ENCODE peak calls at places on chromosomes 12 and 14, in six cellular contexts. J is coronary artery, W is AG10803, K is PC-3, F is GM13976, C is cardiac muscle cell. Q is an unnamed sample.

GRCh38 chr14:100025111-100025510 is 40.1 kb upstream of the EVL start:
- DNase-seq in J (no peak), W (peak), K (peak), F (peak), C (peak), Q (no peak)

GRCh38 chr12:57726151-57726883 is 12.2 kb downstream of the AGAP2 start:
- DNase-seq in J (no peak), W (peak), K (peak), F (peak), C (peak), Q (peak)

GRCh38 chr12:104790296-104791125 is 167.6 kb downstream of the SLC41A2 start:
- DNase-seq in J (no peak), W (no peak), K (peak), F (peak), C (peak), Q (no peak)

GRCh38 chr12:22406622-22407021 is 72.1 kb upstream of the ST8SIA1 start:
- DNase-seq in J (no peak), W (peak), K (peak), F (no peak), C (no peak), Q (no peak)

GRCh38 chr12:10113085-10113484 is 14.3 kb upstream of the CLEC1A start:
- DNase-seq in J (no peak), W (peak), K (peak), F (no peak), C (no peak), Q (no peak)

GRCh38 chr12:24851341-24851740 is 97.6 kb downstream of the BCAT1 start:
- DNase-seq in J (no peak), W (no peak), K (no peak), F (no peak), C (no peak), Q (no peak)

GRCh38 chr12:88802307-88802706 is 222.0 kb upstream of the KITLG start:
- DNase-seq in J (no peak), W (no peak), K (no peak), F (no peak), C (no peak), Q (no peak)

GRCh38 chr12:119448737-119449136 is 114.2 kb downstream of the CCDC60 start:
- DNase-seq in J (no peak), W (no peak), K (peak), F (no peak), C (no peak), Q (no peak)

GRCh38 chr12:120835657-120836056 is 68.5 kb downstream of the SPPL3 start:
- DNase-seq in J (no peak), W (peak), K (no peak), F (no peak), C (peak), Q (no peak)

GRCh38 chr12:121797937-121798801 is 4.7 kb upstream of the RHOF start:
- DNase-seq in J (no peak), W (no peak), K (peak), F (no peak), C (no peak), Q (no peak)

GRCh38 chr12:67475725-67476124 is 172.8 kb upstream of the DYRK2 start:
- DNase-seq in J (no peak), W (peak), K (no peak), F (no peak), C (no peak), Q (no peak)

GRCh38 chr14:33909380-33910084 is 41.3 kb downstream of the EGLN3 start:
- DNase-seq in J (no peak), W (no peak), K (no peak), F (no peak), C (no peak), Q (no peak)

GRCh38 chr12:50353404-50353803 is 43.0 kb downstream of the FAM186A start:
- DNase-seq in J (no peak), W (no peak), K (no peak), F (no peak), C (no peak), Q (no peak)

GRCh38 chr14:100669011-100669412 is 57.7 kb upstream of the DLK1 start:
- DNase-seq in J (no peak), W (no peak), K (no peak), F (no peak), C (no peak), Q (no peak)

GRCh38 chr14:20604291-20604690 is 13.1 kb upstream of the RNASE12 start:
- DNase-seq in J (no peak), W (no peak), K (no peak), F (no peak), C (no peak), Q (no peak)

GRCh38 chr14:20607617-20608016 is 16.4 kb upstream of the RNASE12 start:
- DNase-seq in J (no peak), W (no peak), K (no peak), F (no peak), C (no peak), Q (no peak)

GRCh38 chr14:20606902-20607242 is 15.7 kb upstream of the RNASE12 start:
- DNase-seq in J (no peak), W (no peak), K (no peak), F (no peak), C (no peak), Q (no peak)

GRCh38 chr14:20608383-20609095 is 17.4 kb upstream of the RNASE12 start:
- DNase-seq in J (no peak), W (no peak), K (no peak), F (no peak), C (no peak), Q (no peak)

GRCh38 chr14:20606190-20606901 is 15.2 kb upstream of the RNASE12 start:
- DNase-seq in J (no peak), W (peak), K (peak), F (peak), C (peak), Q (no peak)
- TF ChIP-seq CTCF in J (no peak), W (peak), K (peak), F (peak), C (peak), Q (peak)

GRCh38 chr14:67332468-67332867 is 27.1 kb downstream of the ATP6V1D start:
- DNase-seq in J (no peak), W (no peak), K (peak), F (no peak), C (no peak), Q (no peak)

GRCh38 chr14:67331368-67332125 is 28.1 kb downstream of the ATP6V1D start:
- DNase-seq in J (no peak), W (peak), K (peak), F (no peak), C (no peak), Q (no peak)

GRCh38 chr14:67335781-67336180 is 23.8 kb downstream of the ATP6V1D start:
- DNase-seq in J (no peak), W (no peak), K (peak), F (no peak), C (peak), Q (no peak)
- TF ChIP-seq CTCF in J (no peak), W (peak), K (peak), F (no peak), C (peak), Q (peak)

GRCh38 chr14:64841121-64841611 is 38.5 kb downstream of the SPTB start:
- DNase-seq in J (no peak), W (peak), K (peak), F (no peak), C (peak), Q (no peak)
- TF ChIP-seq CTCF in J (no peak), W (peak), K (peak), F (no peak), C (peak), Q (peak)

GRCh38 chr14:75170797-75171196 is 5.6 kb downstream of the TMED10 start:
- DNase-seq in J (no peak), W (no peak), K (no peak), F (no peak), C (no peak), Q (no peak)

GRCh38 chr14:75174066-75174465 is 2.3 kb downstream of the TMED10 start:
- DNase-seq in J (no peak), W (no peak), K (no peak), F (no peak), C (no peak), Q (no peak)

GRCh38 chr14:75181426-75182062 is 5.1 kb upstream of the TMED10 start:
- DNase-seq in J (no peak), W (no peak), K (no peak), F (no peak), C (no peak), Q (no peak)

GRCh38 chr14:75175677-75176141 is 703 bp downstream of the TMED10 start:
- DNase-seq in J (no peak), W (no peak), K (peak), F (no peak), C (no peak), Q (no peak)

DNA sequence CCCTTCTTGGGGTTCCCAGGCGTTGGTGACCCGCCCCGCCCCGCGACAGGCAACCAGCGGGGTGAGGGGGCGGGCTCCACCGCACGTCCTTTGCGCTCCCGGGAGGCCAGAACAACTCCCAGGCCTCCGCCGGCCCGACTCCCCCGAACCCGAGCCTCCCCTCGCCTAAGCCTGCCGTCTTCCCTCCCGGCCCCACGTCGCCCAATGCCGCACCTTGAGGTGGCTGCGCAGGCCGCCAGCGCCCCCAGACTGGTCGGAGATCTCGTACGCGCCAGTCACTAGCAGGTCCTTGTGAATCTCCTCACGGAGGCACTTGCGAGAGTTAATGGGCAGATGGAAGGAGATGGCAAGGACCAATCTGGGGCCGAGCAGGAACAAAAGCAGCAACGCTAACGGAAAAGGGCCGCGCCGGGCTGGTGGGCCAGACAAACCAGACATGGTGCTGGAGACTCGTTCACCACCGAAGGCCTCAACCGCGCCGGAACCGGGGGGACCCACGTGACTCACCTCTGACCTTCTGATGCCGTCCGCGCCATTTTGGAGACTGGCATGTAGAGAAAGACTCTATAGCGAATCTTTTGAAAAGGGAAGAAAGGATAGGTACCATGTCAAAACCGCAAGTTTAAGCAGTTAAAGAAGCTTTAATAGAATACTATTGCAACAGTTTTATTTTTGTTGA is at the start of gene TMED10:
- DNase-seq in J (peak), W (peak), K (no peak), F (peak), C (peak), Q (peak)
- TF ChIP-seq CTCF in J (no peak), W (no peak), K (no peak), F (no peak), C (no peak), Q (no peak)

DNA sequence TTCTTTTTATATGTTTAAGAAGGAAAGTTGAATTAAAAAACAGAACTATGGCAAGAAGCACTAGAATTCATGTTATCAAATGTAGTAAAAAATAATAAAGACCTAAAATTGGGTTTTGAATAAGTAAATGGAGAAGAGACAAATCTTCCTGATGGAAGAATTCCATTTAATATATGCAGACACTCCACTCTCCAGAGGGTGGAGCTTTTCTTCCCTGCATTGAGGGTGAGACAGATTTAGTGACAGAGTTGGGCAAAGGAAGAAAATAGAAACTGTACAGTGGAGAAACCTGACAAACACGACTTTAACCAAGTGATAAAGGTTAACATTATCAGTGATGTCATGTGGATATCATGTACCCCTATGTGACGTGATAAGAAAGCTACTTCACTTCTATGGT is 217.6 kb downstream of the PRKD1 start:
- DNase-seq in J (no peak), W (peak), K (peak), F (no peak), C (peak), Q (no peak)
- TF ChIP-seq CTCF in J (no peak), W (peak), K (peak), F (no peak), C (peak), Q (no peak)